ENCODE peak calls at places on chromosomes 16 and 17, in six cellular contexts. P is Kasumi-1; C is CD8-positive, alpha-beta T cell; Y is GM12864; S is stimulated activated naive CD8-positive, alpha-beta T cell treated with anti-CD3 and anti-CD28 coated beads, Interleukin-15, Interleukin-2, amounts not matched to agents 100 U/mL and 50 U/mL, for 24 hours; G is pulmonary artery endothelial cell. W is an unnamed sample.

GRCh38 chr16:88348377-88349152 is 34.2 kb upstream of the ZNF469 start:
- DNase-seq in S (no peak), C (no peak), G (no peak), P (no peak), Y (no peak), W (no peak)

GRCh38 chr17:14261406-14261805 is 24.7 kb upstream of the CDRT15 start:
- DNase-seq in Y (no peak), C (no peak), S (no peak), G (no peak), P (no peak), W (no peak)

GRCh38 chr16:69620564-69620963 is 54.8 kb downstream of the NFAT5 start:
- DNase-seq in P (no peak), C (no peak), Y (no peak), S (no peak), G (no peak), W (no peak)

GRCh38 chr16:57023541-57024249 is 34.3 kb downstream of the NLRC5 start:
- DNase-seq in C (peak), P (no peak), Y (no peak), S (peak), G (no peak), W (no peak)

GRCh38 chr16:11175850-11176341 is 80.1 kb downstream of the SOCS1 start:
- DNase-seq in G (no peak), Y (peak), S (peak), P (no peak), C (no peak), W (no peak)

GRCh38 chr17:65370669-65371126 is 190.8 kb downstream of the AXIN2 start:
- DNase-seq in C (no peak), S (peak), G (no peak), P (no peak), Y (no peak), W (no peak)

GRCh38 chr16:73253922-73254480 is 206.1 kb upstream of the ZFHX3 start:
- DNase-seq in P (no peak), C (no peak), G (no peak), Y (no peak), S (no peak), W (no peak)

GRCh38 chr16:13064821-13065220 is 163.4 kb downstream of the SHISA9 start:
- DNase-seq in S (no peak), Y (no peak), G (no peak), C (no peak), P (no peak), W (no peak)

GRCh38 chr16:57028086-57028485 is 38.7 kb downstream of the NLRC5 start:
- DNase-seq in P (no peak), G (no peak), C (no peak), Y (no peak), S (no peak), W (no peak)

GRCh38 chr17:4833941-4834501 is 881 bp downstream of the MINK1 start:
- DNase-seq in G (no peak), Y (no peak), P (no peak), C (no peak), S (peak), W (peak)

W was measured in GM04504.